ENCODE peak calls at places on chromosome 18, in six cellular contexts. O is MM.1S, X is cardiac fibroblast, W is psoas muscle, M is mammary epithelial cell, S is right lobe of liver. R is an unnamed sample.

GRCh38 chr18:7696846-7697245 is 129.7 kb downstream of the PTPRM start:
- DNase-seq in O (no peak), X (no peak), W (no peak), M (no peak), S (no peak), R (no peak)

GRCh38 chr18:50099725-50100414 is 95.1 kb downstream of the MYO5B start:
- DNase-seq in O (peak), X (peak), W (no peak), M (peak), S (no peak), R (no peak)

GRCh38 chr18:3262234-3263171 is 570 bp downstream of the MYL12B start:
- DNase-seq in O (peak), X (peak), W (no peak), M (peak), S (no peak), R (no peak)

GRCh38 chr18:62744076-62744705 is 28.9 kb downstream of the PHLPP1 start:
- DNase-seq in O (no peak), X (no peak), W (no peak), M (no peak), S (no peak), R (no peak)

GRCh38 chr18:48735070-48735676 is 196.3 kb downstream of the CTIF start:
- DNase-seq in O (no peak), X (peak), W (no peak), M (peak), S (no peak), R (no peak)

GRCh38 chr18:46481847-46482245 is 175.2 kb downstream of the LOXHD1 start:
- DNase-seq in O (no peak), X (no peak), W (no peak), M (peak), S (no peak), R (no peak)

GRCh38 chr18:55319517-55319905 is 268.5 kb downstream of the TCF4 start:
- DNase-seq in O (no peak), X (peak), W (no peak), M (no peak), S (no peak), R (no peak)

GRCh38 chr18:30810580-30810979 is 232.0 kb downstream of the DSC3 start:
- DNase-seq in O (no peak), X (no peak), W (no peak), M (no peak), S (no peak), R (no peak)

GRCh38 chr18:11676386-11676785 is 12.7 kb upstream of the GNAL start:
- DNase-seq in O (no peak), X (no peak), W (no peak), M (no peak), S (no peak), R (no peak)

GRCh38 chr18:43780782-43781340 is 503.6 kb upstream of the SYT4 start:
- DNase-seq in O (no peak), X (peak), W (no peak), M (peak), S (no peak), R (no peak)

GRCh38 chr18:28905509-28905908 is 728.6 kb upstream of the CDH2 start:
- DNase-seq in O (no peak), X (peak), W (no peak), M (peak), S (no peak), R (no peak)

GRCh38 chr18:63686871-63687270 is 15.9 kb upstream of the SERPINB11 start:
- DNase-seq in O (no peak), X (no peak), W (no peak), M (no peak), S (no peak), R (no peak)

GRCh38 chr18:34122724-34123334 is 101.9 kb downstream of the NOL4 start:
- DNase-seq in O (peak), X (peak), W (no peak), M (peak), S (no peak), R (peak)

GRCh38 chr18:36856815-36857214 is 27.9 kb downstream of the KIAA1328 start:
- DNase-seq in O (no peak), X (no peak), W (no peak), M (no peak), S (no peak), R (no peak)

GRCh38 chr18:55137602-55138001 is 178.3 kb upstream of the CCDC68 start:
- DNase-seq in O (no peak), X (no peak), W (no peak), M (no peak), S (no peak), R (no peak)

GRCh38 chr18:6561029-6561861 is 146.5 kb upstream of the L3MBTL4 start:
- DNase-seq in O (no peak), X (peak), W (peak), M (no peak), S (no peak), R (peak)

GRCh38 chr18:48636436-48636835 is 97.6 kb downstream of the CTIF start:
- DNase-seq in O (no peak), X (no peak), W (no peak), M (no peak), S (no peak), R (no peak)

GRCh38 chr18:54775686-54776085 is 52.6 kb upstream of the RAB27B start:
- DNase-seq in O (no peak), X (peak), W (no peak), M (peak), S (no peak), R (no peak)

GRCh38 chr18:76581261-76581660 is 86.2 kb upstream of the ZNF516 start:
- DNase-seq in O (no peak), X (no peak), W (no peak), M (no peak), S (no peak), R (no peak)

GRCh38 chr18:32378705-32379104 is 92.0 kb downstream of the GAREM1 start:
- DNase-seq in O (no peak), X (peak), W (no peak), M (peak), S (peak), R (no peak)

GRCh38 chr18:41681138-41681881 is 273.7 kb upstream of the PIK3C3 start:
- DNase-seq in O (no peak), X (no peak), W (no peak), M (peak), S (no peak), R (no peak)

GRCh38 chr18:74457043-74457742 is at the start of gene DIPK1C:
- DNase-seq in O (no peak), X (no peak), W (no peak), M (no peak), S (no peak), R (no peak)

GRCh38 chr18:23191952-23192662 is 56.8 kb downstream of the CABLES1 start:
- DNase-seq in O (peak), X (peak), W (peak), M (peak), S (peak), R (peak)

GRCh38 chr18:8480506-8481328 is 128.5 kb upstream of the RAB12 start:
- DNase-seq in O (peak), X (peak), W (no peak), M (peak), S (no peak), R (no peak)

GRCh38 chr18:8996771-8997432 is 105.6 kb upstream of the NDUFV2 start:
- DNase-seq in O (no peak), X (peak), W (no peak), M (no peak), S (no peak), R (no peak)

GRCh38 chr18:49006641-49007136 is 55.9 kb upstream of the SMAD7 start:
- DNase-seq in O (no peak), X (no peak), W (no peak), M (peak), S (no peak), R (no peak)

GRCh38 chr18:2910751-2911425 is 64.1 kb downstream of the EMILIN2 start:
- DNase-seq in O (no peak), X (no peak), W (no peak), M (no peak), S (no peak), R (no peak)

GRCh38 chr18:44682871-44683221 is 2.2 kb downstream of the SETBP1 start:
- DNase-seq in O (no peak), X (no peak), W (peak), M (peak), S (no peak), R (no peak)

GRCh38 chr18:44927127-44927849 is 246.6 kb downstream of the SETBP1 start:
- DNase-seq in O (no peak), X (peak), W (no peak), M (peak), S (no peak), R (no peak)

GRCh38 chr18:62461591-62461990 is 61.2 kb upstream of the ZCCHC2 start:
- DNase-seq in O (no peak), X (no peak), W (no peak), M (no peak), S (no peak), R (no peak)

GRCh38 chr18:11749305-11749704 is 60.2 kb downstream of the GNAL start:
- DNase-seq in O (no peak), X (no peak), W (no peak), M (no peak), S (no peak), R (no peak)

GRCh38 chr18:57436193-57436964 is 1.2 kb downstream of the ONECUT2 start:
- DNase-seq in O (no peak), X (no peak), W (no peak), M (no peak), S (peak), R (no peak)
- H3K4me3 ChIP-seq in O (no peak), X (no peak), W (peak), M (no peak), S (peak), R (peak)

GRCh38 chr18:27144672-27145071 is 40.4 kb downstream of the CHST9 start:
- DNase-seq in O (no peak), X (no peak), W (no peak), M (no peak), S (no peak), R (no peak)
- H3K4me3 ChIP-seq in O (no peak), X (no peak), W (no peak), M (no peak), S (no peak), R (no peak)

GRCh38 chr18:59540356-59540755 is 156.9 kb downstream of the CCBE1 start:
- DNase-seq in O (no peak), X (peak), W (no peak), M (no peak), S (no peak), R (no peak)

GRCh38 chr18:59537581-59537980 is 159.6 kb downstream of the CCBE1 start:
- DNase-seq in O (no peak), X (peak), W (no peak), M (no peak), S (no peak), R (no peak)

GRCh38 chr18:59536181-59536580 is 161.0 kb downstream of the CCBE1 start:
- DNase-seq in O (no peak), X (peak), W (no peak), M (no peak), S (no peak), R (no peak)

GRCh38 chr18:59539108-59539507 is 158.1 kb downstream of the CCBE1 start:
- DNase-seq in O (no peak), X (no peak), W (no peak), M (no peak), S (no peak), R (no peak)

GRCh38 chr18:59540819-59541218 is 156.4 kb downstream of the CCBE1 start:
- DNase-seq in O (no peak), X (peak), W (no peak), M (no peak), S (no peak), R (no peak)
- H3K4me3 ChIP-seq in O (no peak), X (no peak), W (no peak), M (no peak), S (no peak), R (no peak)

GRCh38 chr18:22164337-22165048 is 4.9 kb upstream of the GATA6 start:
- DNase-seq in O (no peak), X (no peak), W (no peak), M (no peak), S (no peak), R (no peak)
- H3K4me3 ChIP-seq in O (no peak), X (no peak), W (peak), M (no peak), S (peak), R (no peak)